ENCODE peak calls at places on chromosomes 1 and 21, in eight cellular contexts. One of them, this sample, is unnamed.

GRCh38 chr1:38000529-38001453 is 4.5 kb downstream of the FHL3 start:
- DNase-seq in heart left ventricle: peak; percentile 63
- DNase-seq in sigmoid colon: peak; percentile 80
- DNase-seq in body of pancreas: no peak
- DNase-seq in stomach: no peak
- DNase-seq in IMR-90: peak; percentile 87
- DNase-seq in uterus: peak; percentile 64
- DNase-seq in breast epithelium: no peak
- DNase-seq in this sample: peak; percentile 59

GRCh38 chr1:165143437-165144065 is 213.0 kb downstream of the LMX1A start:
- DNase-seq in uterus: no peak
- DNase-seq in stomach: peak; percentile 32
- DNase-seq in IMR-90: no peak
- DNase-seq in body of pancreas: peak; percentile 36
- DNase-seq in heart left ventricle: no peak
- DNase-seq in sigmoid colon: no peak
- DNase-seq in breast epithelium: no peak
- DNase-seq in this sample: no peak

GRCh38 chr1:15068997-15069396 is 84.5 kb upstream of the TMEM51 start:
- DNase-seq in heart left ventricle: no peak
- DNase-seq in IMR-90: no peak
- DNase-seq in stomach: no peak
- DNase-seq in uterus: no peak
- DNase-seq in body of pancreas: no peak
- DNase-seq in breast epithelium: no peak
- DNase-seq in sigmoid colon: no peak
- DNase-seq in this sample: no peak

GRCh38 chr1:33220701-33221384 is 35.4 kb upstream of the ZNF362 start:
- DNase-seq in sigmoid colon: no peak
- DNase-seq in body of pancreas: no peak
- DNase-seq in stomach: peak; percentile 42
- DNase-seq in IMR-90: no peak
- DNase-seq in breast epithelium: no peak
- DNase-seq in uterus: no peak
- DNase-seq in heart left ventricle: peak; percentile 22
- DNase-seq in this sample: no peak

GRCh38 chr1:175338447-175339135 is 146.0 kb upstream of the KIAA0040 start:
- DNase-seq in breast epithelium: no peak
- DNase-seq in uterus: no peak
- DNase-seq in stomach: no peak
- DNase-seq in heart left ventricle: no peak
- DNase-seq in body of pancreas: peak; percentile 38
- DNase-seq in IMR-90: no peak
- DNase-seq in sigmoid colon: no peak
- DNase-seq in this sample: no peak

GRCh38 chr1:43563779-43564616 is 33.3 kb downstream of the PTPRF start:
- DNase-seq in stomach: no peak
- DNase-seq in breast epithelium: no peak
- DNase-seq in heart left ventricle: no peak
- DNase-seq in uterus: peak; percentile 83
- DNase-seq in sigmoid colon: peak; percentile 78
- DNase-seq in IMR-90: no peak
- DNase-seq in body of pancreas: peak; percentile 48
- DNase-seq in this sample: peak; percentile 88

GRCh38 chr1:3355089-3355488 is 99.4 kb upstream of the ARHGEF16 start:
- DNase-seq in breast epithelium: no peak
- DNase-seq in stomach: no peak
- DNase-seq in body of pancreas: no peak
- DNase-seq in sigmoid colon: no peak
- DNase-seq in uterus: no peak
- DNase-seq in heart left ventricle: no peak
- DNase-seq in IMR-90: no peak
- DNase-seq in this sample: no peak

GRCh38 chr1:3787347-3787710 is 9.0 kb downstream of the LRRC47 start:
- DNase-seq in sigmoid colon: no peak
- DNase-seq in IMR-90: no peak
- DNase-seq in stomach: no peak
- DNase-seq in breast epithelium: no peak
- DNase-seq in body of pancreas: no peak
- DNase-seq in uterus: no peak
- DNase-seq in heart left ventricle: no peak
- DNase-seq in this sample: no peak

GRCh38 chr1:36728051-36728450 is 245.3 kb upstream of the CSF3R start:
- DNase-seq in IMR-90: no peak
- DNase-seq in body of pancreas: no peak
- DNase-seq in stomach: no peak
- DNase-seq in sigmoid colon: no peak
- DNase-seq in breast epithelium: no peak
- DNase-seq in heart left ventricle: no peak
- DNase-seq in uterus: no peak
- DNase-seq in this sample: no peak

GRCh38 chr1:95072532-95073419 is at the start of gene ALG14:
- DNase-seq in stomach: peak; percentile 94
- DNase-seq in breast epithelium: peak; percentile 93
- DNase-seq in uterus: peak; percentile 94
- DNase-seq in body of pancreas: peak; percentile 95
- DNase-seq in heart left ventricle: peak; percentile 96
- DNase-seq in IMR-90: peak; percentile 96
- DNase-seq in sigmoid colon: peak; percentile 97
- DNase-seq in this sample: peak; percentile 94
- TF ChIP-seq POLR2A in stomach: peak; percentile 27
- TF ChIP-seq POLR2A in breast epithelium: peak; percentile 60
- TF ChIP-seq POLR2A in uterus: peak; percentile 70
- TF ChIP-seq POLR2A in body of pancreas: peak; percentile 89
- TF ChIP-seq POLR2A in heart left ventricle: no peak
- TF ChIP-seq POLR2A in IMR-90: peak; percentile 34
- TF ChIP-seq POLR2A in sigmoid colon: peak; percentile 93
- TF ChIP-seq POLR2A in this sample: peak; percentile 75

GRCh38 chr1:49051647-49052046 is 275.0 kb upstream of the BEND5 start:
- DNase-seq in uterus: no peak
- DNase-seq in heart left ventricle: no peak
- DNase-seq in sigmoid colon: no peak
- DNase-seq in breast epithelium: no peak
- DNase-seq in stomach: no peak
- DNase-seq in body of pancreas: no peak
- DNase-seq in IMR-90: no peak
- DNase-seq in this sample: no peak
- H3K9me3 ChIP-seq in uterus: no peaks in the 10 kb centered on the region
- H3K9me3 ChIP-seq in heart left ventricle: no peaks in the 10 kb centered on the region
- H3K9me3 ChIP-seq in sigmoid colon: no peaks in the 10 kb centered on the region
- H3K9me3 ChIP-seq in breast epithelium: no peaks in the 10 kb centered on the region
- H3K9me3 ChIP-seq in stomach: no peaks in the 10 kb centered on the region
- H3K9me3 ChIP-seq in body of pancreas: no peaks in the 10 kb centered on the region
- H3K9me3 ChIP-seq in IMR-90: peaks cover 6% of the 10 kb centered on the region
- H3K9me3 ChIP-seq in this sample: no peaks in the 10 kb centered on the region

DNA sequence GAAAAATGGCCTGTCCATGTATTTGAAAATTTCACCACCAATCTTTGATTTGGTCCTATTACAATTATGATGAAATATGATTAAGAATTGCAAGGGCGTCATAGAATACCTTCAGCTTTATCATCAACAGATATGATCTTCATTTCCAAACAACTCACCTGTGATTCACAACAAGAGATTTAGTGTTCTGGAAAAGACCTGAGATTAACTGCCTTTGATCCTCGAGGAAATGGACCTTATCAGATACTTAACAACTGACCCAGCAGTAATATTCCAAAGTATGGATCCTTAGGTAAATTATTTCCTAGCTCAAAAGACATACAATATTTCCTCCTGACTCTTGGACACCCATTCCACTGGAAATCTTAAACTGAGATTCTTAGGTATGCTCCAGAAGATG is 3.5 kb upstream of the GSTM4 start:
- DNase-seq in IMR-90: no peak
- DNase-seq in sigmoid colon: no peak
- DNase-seq in heart left ventricle: no peak
- DNase-seq in breast epithelium: no peak
- DNase-seq in stomach: no peak
- DNase-seq in uterus: no peak
- DNase-seq in body of pancreas: no peak
- DNase-seq in this sample: no peak
- H3K4me1 ChIP-seq in IMR-90: peaks cover 2% of the 10 kb centered on the region
- H3K4me1 ChIP-seq in sigmoid colon: peaks cover 25% of the 10 kb centered on the region
- H3K4me1 ChIP-seq in heart left ventricle: peaks cover 12% of the 10 kb centered on the region
- H3K4me1 ChIP-seq in breast epithelium: no peaks in the 10 kb centered on the region
- H3K4me1 ChIP-seq in stomach: peaks cover 23% of the 10 kb centered on the region
- H3K4me1 ChIP-seq in uterus: no peaks in the 10 kb centered on the region
- H3K4me1 ChIP-seq in body of pancreas: peaks cover 17% of the 10 kb centered on the region
- H3K4me1 ChIP-seq in this sample: peaks cover 8% of the 10 kb centered on the region

GRCh38 chr1:214551052-214551435 is 358 bp downstream of the PTPN14 start:
- DNase-seq in sigmoid colon: peak; percentile 81
- DNase-seq in breast epithelium: peak; percentile 66
- DNase-seq in body of pancreas: peak; percentile 64
- DNase-seq in heart left ventricle: peak; percentile 80
- DNase-seq in uterus: no peak
- DNase-seq in stomach: peak; percentile 62
- DNase-seq in IMR-90: no peak
- DNase-seq in this sample: peak; percentile 51

GRCh38 chr1:214552174-214552608 is 789 bp upstream of the PTPN14 start:
- DNase-seq in IMR-90: peak; percentile 64
- DNase-seq in body of pancreas: peak; percentile 70
- DNase-seq in stomach: peak; percentile 79
- DNase-seq in uterus: peak; percentile 66
- DNase-seq in heart left ventricle: peak; percentile 66
- DNase-seq in breast epithelium: peak; percentile 62
- DNase-seq in sigmoid colon: peak; percentile 72
- DNase-seq in this sample: peak; percentile 57

GRCh38 chr1:214550339-214551051 is 907 bp downstream of the PTPN14 start:
- DNase-seq in body of pancreas: no peak
- DNase-seq in IMR-90: no peak
- DNase-seq in breast epithelium: no peak
- DNase-seq in sigmoid colon: no peak
- DNase-seq in stomach: no peak
- DNase-seq in uterus: peak; percentile 24
- DNase-seq in heart left ventricle: no peak
- DNase-seq in this sample: no peak

GRCh38 chr1:214553142-214553710 is 1.8 kb upstream of the PTPN14 start:
- DNase-seq in sigmoid colon: no peak
- DNase-seq in body of pancreas: no peak
- DNase-seq in heart left ventricle: no peak
- DNase-seq in breast epithelium: no peak
- DNase-seq in stomach: no peak
- DNase-seq in IMR-90: no peak
- DNase-seq in uterus: no peak
- DNase-seq in this sample: no peak

DNA sequence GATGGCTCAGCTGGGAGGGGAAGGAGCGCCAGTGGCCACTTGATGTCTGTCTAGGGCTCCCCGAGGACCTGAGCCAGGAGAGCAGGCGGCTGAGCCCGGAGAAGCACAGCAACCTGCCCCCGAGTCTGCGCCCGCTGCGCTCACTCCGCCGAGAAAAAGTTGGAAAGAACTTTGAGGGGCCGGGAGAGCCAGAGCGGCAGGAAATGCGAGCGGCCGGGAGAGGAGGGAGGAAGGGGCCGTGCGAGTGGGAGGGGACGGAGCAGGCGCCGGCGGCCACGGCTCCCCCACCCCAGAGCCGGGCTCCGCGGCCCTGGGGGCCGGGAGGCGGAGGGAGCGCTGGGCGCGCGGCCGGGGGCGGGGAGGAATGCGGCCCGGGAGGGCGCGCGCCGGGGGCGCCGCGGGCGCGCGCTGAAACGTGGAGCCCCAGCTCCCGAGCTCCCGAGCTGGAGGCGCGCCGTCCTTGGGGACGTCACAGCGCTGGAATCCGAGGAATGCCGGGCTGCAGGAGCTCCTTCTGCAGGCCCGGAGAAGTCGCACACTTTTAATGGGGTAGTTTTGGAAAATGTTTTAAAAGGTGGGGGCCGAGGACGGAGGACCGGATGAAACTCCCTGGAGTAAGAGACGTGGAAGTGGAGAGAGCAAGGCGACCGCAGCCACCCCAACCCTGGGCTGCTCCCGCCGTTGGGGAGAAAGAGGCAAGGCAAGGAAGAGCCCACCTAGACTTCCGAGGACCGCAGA is at the start of gene PTPN14:
- DNase-seq in body of pancreas: peak; percentile 93
- DNase-seq in breast epithelium: peak; percentile 85
- DNase-seq in uterus: peak; percentile 89
- DNase-seq in heart left ventricle: peak; percentile 93
- DNase-seq in stomach: peak; percentile 90
- DNase-seq in sigmoid colon: peak; percentile 95
- DNase-seq in IMR-90: peak; percentile 96
- DNase-seq in this sample: peak; percentile 93
- TF ChIP-seq POLR2A in body of pancreas: peak; percentile 87
- TF ChIP-seq POLR2A in breast epithelium: peak; percentile 31
- TF ChIP-seq POLR2A in uterus: peak; percentile 74
- TF ChIP-seq POLR2A in heart left ventricle: peak; percentile 13
- TF ChIP-seq POLR2A in stomach: peak; percentile 14
- TF ChIP-seq POLR2A in sigmoid colon: peak; percentile 38
- TF ChIP-seq POLR2A in IMR-90: peak; percentile 81
- TF ChIP-seq POLR2A in this sample: peak; percentile 68

GRCh38 chr21:31489014-31489413 is 145.0 kb upstream of the TIAM1 start:
- DNase-seq in body of pancreas: no peak
- DNase-seq in heart left ventricle: no peak
- DNase-seq in sigmoid colon: no peak
- DNase-seq in uterus: no peak
- DNase-seq in stomach: no peak
- DNase-seq in breast epithelium: no peak
- DNase-seq in IMR-90: no peak
- DNase-seq in this sample: no peak

GRCh38 chr21:31493350-31493880 is 149.4 kb upstream of the TIAM1 start:
- DNase-seq in IMR-90: no peak
- DNase-seq in heart left ventricle: no peak
- DNase-seq in sigmoid colon: no peak
- DNase-seq in uterus: no peak
- DNase-seq in breast epithelium: no peak
- DNase-seq in stomach: no peak
- DNase-seq in body of pancreas: no peak
- DNase-seq in this sample: no peak

GRCh38 chr21:31491617-31492016 is 147.6 kb upstream of the TIAM1 start:
- DNase-seq in body of pancreas: no peak
- DNase-seq in uterus: no peak
- DNase-seq in IMR-90: no peak
- DNase-seq in stomach: no peak
- DNase-seq in breast epithelium: no peak
- DNase-seq in sigmoid colon: no peak
- DNase-seq in heart left ventricle: no peak
- DNase-seq in this sample: no peak

GRCh38 chr21:31490471-31490870 is 146.4 kb upstream of the TIAM1 start:
- DNase-seq in body of pancreas: no peak
- DNase-seq in breast epithelium: no peak
- DNase-seq in sigmoid colon: no peak
- DNase-seq in uterus: no peak
- DNase-seq in stomach: no peak
- DNase-seq in heart left ventricle: no peak
- DNase-seq in IMR-90: no peak
- DNase-seq in this sample: no peak
- H3K9me3 ChIP-seq in body of pancreas: no peaks in the 10 kb centered on the region
- H3K9me3 ChIP-seq in breast epithelium: peaks cover 8% of the 10 kb centered on the region
- H3K9me3 ChIP-seq in sigmoid colon: no peaks in the 10 kb centered on the region
- H3K9me3 ChIP-seq in uterus: no peaks in the 10 kb centered on the region
- H3K9me3 ChIP-seq in stomach: peaks cover 5% of the 10 kb centered on the region
- H3K9me3 ChIP-seq in heart left ventricle: no peaks in the 10 kb centered on the region
- H3K9me3 ChIP-seq in IMR-90: peaks cover 13% of the 10 kb centered on the region
- H3K9me3 ChIP-seq in this sample: no peaks in the 10 kb centered on the region